ENCODE peak calls at places on chromosome 15, in nine cellular contexts. One of them, this sample, is unnamed.

GRCh38 chr15:75864213-75865059 is 21.2 kb downstream of the UBE2Q2 start:
- DNase-seq in cardiac muscle cell: no peak
- DNase-seq in keratinocyte: no peak
- DNase-seq in nephron progenitor cell: no peak
- DNase-seq in HEK293T: no peak
- DNase-seq in GM04504: no peak
- DNase-seq in foreskin keratinocyte: no peak
- DNase-seq in activated CD8-positive, alpha-beta memory T cell treated with anti-CD3 and anti-CD28 coated beads, Interleukin-2, amount 50 U/mL, for 4 hours: no peak
- DNase-seq in CD8-positive, alpha-beta T cell: no peak
- DNase-seq in this sample: no peak

GRCh38 chr15:36313021-36313420 is 266.4 kb upstream of the CDIN1 start:
- DNase-seq in GM04504: peak
- DNase-seq in CD8-positive, alpha-beta T cell: no peak
- DNase-seq in nephron progenitor cell: no peak
- DNase-seq in keratinocyte: no peak
- DNase-seq in cardiac muscle cell: no peak
- DNase-seq in foreskin keratinocyte: no peak
- DNase-seq in activated CD8-positive, alpha-beta memory T cell treated with anti-CD3 and anti-CD28 coated beads, Interleukin-2, amount 50 U/mL, for 4 hours: no peak
- DNase-seq in HEK293T: no peak
- DNase-seq in this sample: no peak

GRCh38 chr15:36880226-36880912 is 220.0 kb downstream of the MEIS2 start:
- DNase-seq in foreskin keratinocyte: no peak
- DNase-seq in cardiac muscle cell: peak
- DNase-seq in activated CD8-positive, alpha-beta memory T cell treated with anti-CD3 and anti-CD28 coated beads, Interleukin-2, amount 50 U/mL, for 4 hours: no peak
- DNase-seq in CD8-positive, alpha-beta T cell: no peak
- DNase-seq in HEK293T: no peak
- DNase-seq in GM04504: no peak
- DNase-seq in nephron progenitor cell: peak
- DNase-seq in keratinocyte: no peak
- DNase-seq in this sample: no peak

GRCh38 chr15:76823903-76824302 is 81.2 kb downstream of the SCAPER start:
- DNase-seq in foreskin keratinocyte: no peak
- DNase-seq in HEK293T: no peak
- DNase-seq in CD8-positive, alpha-beta T cell: no peak
- DNase-seq in GM04504: no peak
- DNase-seq in keratinocyte: no peak
- DNase-seq in nephron progenitor cell: no peak
- DNase-seq in activated CD8-positive, alpha-beta memory T cell treated with anti-CD3 and anti-CD28 coated beads, Interleukin-2, amount 50 U/mL, for 4 hours: no peak
- DNase-seq in cardiac muscle cell: no peak
- DNase-seq in this sample: no peak

GRCh38 chr15:50542051-50542450 is 4.4 kb downstream of the USP50 start:
- DNase-seq in activated CD8-positive, alpha-beta memory T cell treated with anti-CD3 and anti-CD28 coated beads, Interleukin-2, amount 50 U/mL, for 4 hours: no peak
- DNase-seq in GM04504: peak
- DNase-seq in cardiac muscle cell: no peak
- DNase-seq in CD8-positive, alpha-beta T cell: no peak
- DNase-seq in foreskin keratinocyte: no peak
- DNase-seq in keratinocyte: no peak
- DNase-seq in nephron progenitor cell: no peak
- DNase-seq in HEK293T: no peak
- DNase-seq in this sample: no peak

GRCh38 chr15:90413411-90414379 is 25.7 kb downstream of the IQGAP1 start:
- DNase-seq in CD8-positive, alpha-beta T cell: no peak
- DNase-seq in foreskin keratinocyte: no peak
- DNase-seq in keratinocyte: no peak
- DNase-seq in cardiac muscle cell: no peak
- DNase-seq in GM04504: no peak
- DNase-seq in nephron progenitor cell: no peak
- DNase-seq in HEK293T: no peak
- DNase-seq in activated CD8-positive, alpha-beta memory T cell treated with anti-CD3 and anti-CD28 coated beads, Interleukin-2, amount 50 U/mL, for 4 hours: no peak
- DNase-seq in this sample: no peak

GRCh38 chr15:55108858-55109518 is 87.8 kb downstream of the RSL24D1 start:
- DNase-seq in HEK293T: peak
- DNase-seq in keratinocyte: peak
- DNase-seq in foreskin keratinocyte: peak
- DNase-seq in CD8-positive, alpha-beta T cell: peak
- DNase-seq in nephron progenitor cell: peak
- DNase-seq in cardiac muscle cell: peak
- DNase-seq in activated CD8-positive, alpha-beta memory T cell treated with anti-CD3 and anti-CD28 coated beads, Interleukin-2, amount 50 U/mL, for 4 hours: peak
- DNase-seq in GM04504: no peak
- DNase-seq in this sample: peak

GRCh38 chr15:63396546-63396939 is 14.9 kb upstream of the CA12 start:
- DNase-seq in activated CD8-positive, alpha-beta memory T cell treated with anti-CD3 and anti-CD28 coated beads, Interleukin-2, amount 50 U/mL, for 4 hours: no peak
- DNase-seq in CD8-positive, alpha-beta T cell: no peak
- DNase-seq in cardiac muscle cell: no peak
- DNase-seq in keratinocyte: no peak
- DNase-seq in HEK293T: no peak
- DNase-seq in GM04504: no peak
- DNase-seq in foreskin keratinocyte: no peak
- DNase-seq in nephron progenitor cell: no peak
- DNase-seq in this sample: no peak

GRCh38 chr15:92665100-92665555 is 9.6 kb upstream of the FAM174B start:
- DNase-seq in activated CD8-positive, alpha-beta memory T cell treated with anti-CD3 and anti-CD28 coated beads, Interleukin-2, amount 50 U/mL, for 4 hours: no peak
- DNase-seq in cardiac muscle cell: peak
- DNase-seq in nephron progenitor cell: no peak
- DNase-seq in keratinocyte: no peak
- DNase-seq in HEK293T: no peak
- DNase-seq in GM04504: no peak
- DNase-seq in foreskin keratinocyte: no peak
- DNase-seq in CD8-positive, alpha-beta T cell: no peak
- DNase-seq in this sample: no peak

GRCh38 chr15:24772709-24773373 is 97.3 kb downstream of the NPAP1 start:
- DNase-seq in GM04504: peak
- DNase-seq in CD8-positive, alpha-beta T cell: peak
- DNase-seq in foreskin keratinocyte: peak
- DNase-seq in cardiac muscle cell: no peak
- DNase-seq in nephron progenitor cell: peak
- DNase-seq in HEK293T: no peak
- DNase-seq in keratinocyte: no peak
- DNase-seq in activated CD8-positive, alpha-beta memory T cell treated with anti-CD3 and anti-CD28 coated beads, Interleukin-2, amount 50 U/mL, for 4 hours: peak
- DNase-seq in this sample: no peak

GRCh38 chr15:68484696-68485400 is 52.9 kb upstream of the ITGA11 start:
- DNase-seq in nephron progenitor cell: peak
- DNase-seq in foreskin keratinocyte: no peak
- DNase-seq in HEK293T: no peak
- DNase-seq in activated CD8-positive, alpha-beta memory T cell treated with anti-CD3 and anti-CD28 coated beads, Interleukin-2, amount 50 U/mL, for 4 hours: no peak
- DNase-seq in keratinocyte: no peak
- DNase-seq in CD8-positive, alpha-beta T cell: no peak
- DNase-seq in cardiac muscle cell: no peak
- DNase-seq in GM04504: peak
- DNase-seq in this sample: no peak

GRCh38 chr15:100771745-100772144 is 107.9 kb upstream of the ALDH1A3 start:
- DNase-seq in cardiac muscle cell: no peak
- DNase-seq in activated CD8-positive, alpha-beta memory T cell treated with anti-CD3 and anti-CD28 coated beads, Interleukin-2, amount 50 U/mL, for 4 hours: no peak
- DNase-seq in foreskin keratinocyte: no peak
- DNase-seq in GM04504: no peak
- DNase-seq in nephron progenitor cell: no peak
- DNase-seq in keratinocyte: no peak
- DNase-seq in HEK293T: no peak
- DNase-seq in CD8-positive, alpha-beta T cell: no peak
- DNase-seq in this sample: no peak

GRCh38 chr15:68424754-68425390 is 7.1 kb downstream of the ITGA11 start:
- DNase-seq in HEK293T: no peak
- DNase-seq in activated CD8-positive, alpha-beta memory T cell treated with anti-CD3 and anti-CD28 coated beads, Interleukin-2, amount 50 U/mL, for 4 hours: no peak
- DNase-seq in cardiac muscle cell: no peak
- DNase-seq in keratinocyte: no peak
- DNase-seq in GM04504: no peak
- DNase-seq in foreskin keratinocyte: no peak
- DNase-seq in nephron progenitor cell: no peak
- DNase-seq in CD8-positive, alpha-beta T cell: no peak
- DNase-seq in this sample: no peak

GRCh38 chr15:82314769-82315518 is 34.3 kb downstream of the GOLGA6L10 start:
- DNase-seq in nephron progenitor cell: no peak
- DNase-seq in keratinocyte: no peak
- DNase-seq in cardiac muscle cell: no peak
- DNase-seq in GM04504: no peak
- DNase-seq in HEK293T: no peak
- DNase-seq in CD8-positive, alpha-beta T cell: no peak
- DNase-seq in foreskin keratinocyte: no peak
- DNase-seq in activated CD8-positive, alpha-beta memory T cell treated with anti-CD3 and anti-CD28 coated beads, Interleukin-2, amount 50 U/mL, for 4 hours: no peak
- DNase-seq in this sample: no peak

GRCh38 chr15:59143281-59143680 is 38.3 kb downstream of the CCNB2 start:
- DNase-seq in CD8-positive, alpha-beta T cell: no peak
- DNase-seq in keratinocyte: no peak
- DNase-seq in nephron progenitor cell: no peak
- DNase-seq in HEK293T: no peak
- DNase-seq in GM04504: no peak
- DNase-seq in foreskin keratinocyte: no peak
- DNase-seq in activated CD8-positive, alpha-beta memory T cell treated with anti-CD3 and anti-CD28 coated beads, Interleukin-2, amount 50 U/mL, for 4 hours: no peak
- DNase-seq in cardiac muscle cell: no peak
- DNase-seq in this sample: no peak

GRCh38 chr15:74609938-74610301 is 5.7 kb upstream of the CLK3 start:
- DNase-seq in cardiac muscle cell: no peak
- DNase-seq in CD8-positive, alpha-beta T cell: no peak
- DNase-seq in foreskin keratinocyte: no peak
- DNase-seq in nephron progenitor cell: no peak
- DNase-seq in activated CD8-positive, alpha-beta memory T cell treated with anti-CD3 and anti-CD28 coated beads, Interleukin-2, amount 50 U/mL, for 4 hours: no peak
- DNase-seq in HEK293T: no peak
- DNase-seq in GM04504: no peak
- DNase-seq in keratinocyte: no peak
- DNase-seq in this sample: no peak

GRCh38 chr15:72082176-72082575 is 35.8 kb downstream of the MYO9A start:
- DNase-seq in nephron progenitor cell: no peak
- DNase-seq in CD8-positive, alpha-beta T cell: no peak
- DNase-seq in cardiac muscle cell: no peak
- DNase-seq in activated CD8-positive, alpha-beta memory T cell treated with anti-CD3 and anti-CD28 coated beads, Interleukin-2, amount 50 U/mL, for 4 hours: no peak
- DNase-seq in HEK293T: no peak
- DNase-seq in foreskin keratinocyte: no peak
- DNase-seq in GM04504: no peak
- DNase-seq in keratinocyte: no peak
- DNase-seq in this sample: no peak

GRCh38 chr15:23440596-23440995 is 6.4 kb downstream of the GOLGA6L2 start:
- DNase-seq in HEK293T: no peak
- DNase-seq in GM04504: no peak
- DNase-seq in activated CD8-positive, alpha-beta memory T cell treated with anti-CD3 and anti-CD28 coated beads, Interleukin-2, amount 50 U/mL, for 4 hours: no peak
- DNase-seq in keratinocyte: no peak
- DNase-seq in cardiac muscle cell: no peak
- DNase-seq in foreskin keratinocyte: no peak
- DNase-seq in nephron progenitor cell: no peak
- DNase-seq in CD8-positive, alpha-beta T cell: no peak
- DNase-seq in this sample: no peak

GRCh38 chr15:34185666-34186065 is 24.2 kb downstream of the KATNBL1 start:
- DNase-seq in activated CD8-positive, alpha-beta memory T cell treated with anti-CD3 and anti-CD28 coated beads, Interleukin-2, amount 50 U/mL, for 4 hours: no peak
- DNase-seq in cardiac muscle cell: no peak
- DNase-seq in CD8-positive, alpha-beta T cell: no peak
- DNase-seq in keratinocyte: no peak
- DNase-seq in HEK293T: no peak
- DNase-seq in foreskin keratinocyte: no peak
- DNase-seq in GM04504: no peak
- DNase-seq in nephron progenitor cell: no peak
- DNase-seq in this sample: no peak

GRCh38 chr15:75306188-75306587 is 23.6 kb downstream of the GOLGA6D start:
- DNase-seq in nephron progenitor cell: no peak
- DNase-seq in HEK293T: no peak
- DNase-seq in keratinocyte: no peak
- DNase-seq in CD8-positive, alpha-beta T cell: no peak
- DNase-seq in foreskin keratinocyte: no peak
- DNase-seq in GM04504: no peak
- DNase-seq in activated CD8-positive, alpha-beta memory T cell treated with anti-CD3 and anti-CD28 coated beads, Interleukin-2, amount 50 U/mL, for 4 hours: no peak
- DNase-seq in cardiac muscle cell: no peak
- DNase-seq in this sample: no peak

GRCh38 chr15:90955911-90956310 is 1.2 kb downstream of the RCCD1 start:
- DNase-seq in keratinocyte: no peak
- DNase-seq in activated CD8-positive, alpha-beta memory T cell treated with anti-CD3 and anti-CD28 coated beads, Interleukin-2, amount 50 U/mL, for 4 hours: no peak
- DNase-seq in CD8-positive, alpha-beta T cell: no peak
- DNase-seq in HEK293T: no peak
- DNase-seq in GM04504: no peak
- DNase-seq in cardiac muscle cell: no peak
- DNase-seq in nephron progenitor cell: no peak
- DNase-seq in foreskin keratinocyte: no peak
- DNase-seq in this sample: no peak

GRCh38 chr15:85581495-85581894 is 201.1 kb downstream of the AKAP13 start:
- DNase-seq in cardiac muscle cell: no peak
- DNase-seq in nephron progenitor cell: no peak
- DNase-seq in foreskin keratinocyte: no peak
- DNase-seq in HEK293T: no peak
- DNase-seq in GM04504: no peak
- DNase-seq in activated CD8-positive, alpha-beta memory T cell treated with anti-CD3 and anti-CD28 coated beads, Interleukin-2, amount 50 U/mL, for 4 hours: peak
- DNase-seq in keratinocyte: no peak
- DNase-seq in CD8-positive, alpha-beta T cell: peak
- DNase-seq in this sample: peak

GRCh38 chr15:63069616-63069952 is 27.0 kb downstream of the TPM1 start:
- DNase-seq in foreskin keratinocyte: no peak
- DNase-seq in GM04504: no peak
- DNase-seq in cardiac muscle cell: no peak
- DNase-seq in activated CD8-positive, alpha-beta memory T cell treated with anti-CD3 and anti-CD28 coated beads, Interleukin-2, amount 50 U/mL, for 4 hours: no peak
- DNase-seq in CD8-positive, alpha-beta T cell: no peak
- DNase-seq in HEK293T: no peak
- DNase-seq in keratinocyte: no peak
- DNase-seq in nephron progenitor cell: no peak
- DNase-seq in this sample: no peak

GRCh38 chr15:78157203-78157602 is 8.0 kb downstream of the IDH3A start:
- DNase-seq in activated CD8-positive, alpha-beta memory T cell treated with anti-CD3 and anti-CD28 coated beads, Interleukin-2, amount 50 U/mL, for 4 hours: no peak
- DNase-seq in GM04504: no peak
- DNase-seq in foreskin keratinocyte: no peak
- DNase-seq in nephron progenitor cell: no peak
- DNase-seq in cardiac muscle cell: no peak
- DNase-seq in keratinocyte: no peak
- DNase-seq in HEK293T: no peak
- DNase-seq in CD8-positive, alpha-beta T cell: no peak
- DNase-seq in this sample: no peak

GRCh38 chr15:99450896-99451358 is 114.9 kb upstream of the MEF2A start:
- DNase-seq in foreskin keratinocyte: peak
- DNase-seq in HEK293T: no peak
- DNase-seq in nephron progenitor cell: no peak
- DNase-seq in activated CD8-positive, alpha-beta memory T cell treated with anti-CD3 and anti-CD28 coated beads, Interleukin-2, amount 50 U/mL, for 4 hours: peak
- DNase-seq in GM04504: no peak
- DNase-seq in cardiac muscle cell: no peak
- DNase-seq in CD8-positive, alpha-beta T cell: peak
- DNase-seq in keratinocyte: no peak
- DNase-seq in this sample: no peak

GRCh38 chr15:75313116-75313845 is 22.6 kb upstream of the COMMD4 start:
- DNase-seq in CD8-positive, alpha-beta T cell: no peak
- DNase-seq in nephron progenitor cell: no peak
- DNase-seq in activated CD8-positive, alpha-beta memory T cell treated with anti-CD3 and anti-CD28 coated beads, Interleukin-2, amount 50 U/mL, for 4 hours: no peak
- DNase-seq in foreskin keratinocyte: no peak
- DNase-seq in HEK293T: no peak
- DNase-seq in cardiac muscle cell: no peak
- DNase-seq in GM04504: no peak
- DNase-seq in keratinocyte: no peak
- DNase-seq in this sample: no peak

GRCh38 chr15:52879145-52879544 is 89.0 kb upstream of the ONECUT1 start:
- DNase-seq in cardiac muscle cell: no peak
- DNase-seq in GM04504: no peak
- DNase-seq in foreskin keratinocyte: no peak
- DNase-seq in CD8-positive, alpha-beta T cell: no peak
- DNase-seq in activated CD8-positive, alpha-beta memory T cell treated with anti-CD3 and anti-CD28 coated beads, Interleukin-2, amount 50 U/mL, for 4 hours: no peak
- DNase-seq in HEK293T: no peak
- DNase-seq in keratinocyte: no peak
- DNase-seq in nephron progenitor cell: no peak
- DNase-seq in this sample: no peak

GRCh38 chr15:39404767-39405173 is 176.1 kb upstream of the THBS1 start:
- DNase-seq in HEK293T: no peak
- DNase-seq in foreskin keratinocyte: peak
- DNase-seq in GM04504: peak
- DNase-seq in activated CD8-positive, alpha-beta memory T cell treated with anti-CD3 and anti-CD28 coated beads, Interleukin-2, amount 50 U/mL, for 4 hours: no peak
- DNase-seq in nephron progenitor cell: no peak
- DNase-seq in CD8-positive, alpha-beta T cell: no peak
- DNase-seq in keratinocyte: peak
- DNase-seq in cardiac muscle cell: no peak
- DNase-seq in this sample: no peak

GRCh38 chr15:31360843-31361763 is 34.5 kb downstream of the KLF13 start:
- DNase-seq in HEK293T: no peak
- DNase-seq in CD8-positive, alpha-beta T cell: peak
- DNase-seq in GM04504: no peak
- DNase-seq in nephron progenitor cell: no peak
- DNase-seq in foreskin keratinocyte: no peak
- DNase-seq in activated CD8-positive, alpha-beta memory T cell treated with anti-CD3 and anti-CD28 coated beads, Interleukin-2, amount 50 U/mL, for 4 hours: peak
- DNase-seq in cardiac muscle cell: no peak
- DNase-seq in keratinocyte: no peak
- DNase-seq in this sample: peak

GRCh38 chr15:51244366-51244977 is 93.9 kb downstream of the CYP19A1 start:
- DNase-seq in keratinocyte: no peak
- DNase-seq in CD8-positive, alpha-beta T cell: no peak
- DNase-seq in HEK293T: no peak
- DNase-seq in foreskin keratinocyte: no peak
- DNase-seq in GM04504: no peak
- DNase-seq in activated CD8-positive, alpha-beta memory T cell treated with anti-CD3 and anti-CD28 coated beads, Interleukin-2, amount 50 U/mL, for 4 hours: no peak
- DNase-seq in cardiac muscle cell: no peak
- DNase-seq in nephron progenitor cell: no peak
- DNase-seq in this sample: no peak

GRCh38 chr15:67607329-67607728 is 64.8 kb downstream of the MAP2K5 start:
- DNase-seq in nephron progenitor cell: no peak
- DNase-seq in cardiac muscle cell: no peak
- DNase-seq in foreskin keratinocyte: no peak
- DNase-seq in keratinocyte: no peak
- DNase-seq in activated CD8-positive, alpha-beta memory T cell treated with anti-CD3 and anti-CD28 coated beads, Interleukin-2, amount 50 U/mL, for 4 hours: no peak
- DNase-seq in GM04504: no peak
- DNase-seq in HEK293T: no peak
- DNase-seq in CD8-positive, alpha-beta T cell: no peak
- DNase-seq in this sample: no peak